ENCODE peak calls at places on chromosomes 6 and 20, in eight cellular contexts. M is stimulated activated CD8-positive, alpha-beta memory T cell treated with anti-CD3 and anti-CD28 coated beads, Interleukin-15, amount 100 ng/mL, for 48 hours; Z is substantia nigra; Y is ecto neural progenitor cell; O is testis; I is effector CD4-positive, alpha-beta T cell; S is GM12864; G is type B pancreatic cell. R is an unnamed sample.
A peak's percentile ranks its signal among the peaks of the same experiment; 100 is the strongest.

GRCh38 chr6:46963626-46964025 is 41.9 kb upstream of the ADGRF5 start:
- DNase-seq in M (no peak), Z (no peak), Y (no peak), O (peak; percentile 34), I (no peak), S (no peak), G (no peak), R (no peak)

GRCh38 chr6:167225903-167226508 is 65.1 kb upstream of the UNC93A start:
- DNase-seq in M (no peak), Z (no peak), Y (no peak), O (no peak), I (no peak), S (no peak), G (no peak), R (no peak)

GRCh38 chr20:3248167-3248992 is 9.4 kb upstream of the SLC4A11 start:
- DNase-seq in M (no peak), Z (no peak), Y (peak; percentile 71), O (no peak), I (no peak), S (no peak), G (no peak), R (no peak)

GRCh38 chr6:80333342-80333741 is 226.9 kb downstream of the BCKDHB start:
- DNase-seq in M (no peak), Z (no peak), Y (no peak), O (no peak), I (no peak), S (no peak), G (no peak), R (no peak)

GRCh38 chr20:24605937-24606455 is 136.6 kb downstream of the SYNDIG1 start:
- DNase-seq in M (no peak), Z (no peak), Y (no peak), O (no peak), I (no peak), S (no peak), G (no peak), R (no peak)

GRCh38 chr6:32177182-32177787 is 920 bp upstream of the RNF5 start:
- DNase-seq in M (no peak), Z (no peak), Y (no peak), O (no peak), I (no peak), S (no peak), G (no peak), R (no peak)

GRCh38 chr6:12957321-12958051 is 240.9 kb downstream of the PHACTR1 start:
- DNase-seq in M (no peak), Z (peak; percentile 71), Y (peak; percentile 47), O (peak; percentile 51), I (no peak), S (no peak), G (no peak), R (no peak)

GRCh38 chr6:139161817-139162284 is 27.0 kb downstream of the HECA start:
- DNase-seq in M (peak; percentile 50), Z (no peak), Y (no peak), O (no peak), I (peak; percentile 63), S (peak; percentile 89), G (no peak), R (peak; percentile 67)

GRCh38 chr6:170360476-170360875 is 53.9 kb downstream of the FAM120B start:
- DNase-seq in M (no peak), Z (no peak), Y (no peak), O (no peak), I (no peak), S (no peak), G (no peak), R (no peak)

GRCh38 chr20:36819662-36820061 is 46.1 kb upstream of the DSN1 start:
- DNase-seq in M (no peak), Z (no peak), Y (no peak), O (peak; percentile 37), I (no peak), S (no peak), G (no peak), R (no peak)

GRCh38 chr20:35883778-35884540 is 70.3 kb downstream of the SCAND1 start:
- DNase-seq in M (peak; percentile 11), Z (peak; percentile 51), Y (peak; percentile 73), O (peak; percentile 82), I (peak; percentile 33), S (peak; percentile 18), G (no peak), R (peak; percentile 7)

GRCh38 chr6:150681992-150682391 is 82.3 kb downstream of the PLEKHG1 start:
- DNase-seq in M (no peak), Z (no peak), Y (no peak), O (no peak), I (no peak), S (no peak), G (no peak), R (no peak)

GRCh38 chr20:58829531-58829941 is 21.2 kb downstream of the GNAS-AS1 start:
- DNase-seq in M (no peak), Z (peak; percentile 48), Y (no peak), O (no peak), I (no peak), S (no peak), G (no peak), R (no peak)

GRCh38 chr6:122736606-122737005 is 42.9 kb upstream of the FABP7 start:
- DNase-seq in M (no peak), Z (no peak), Y (no peak), O (no peak), I (no peak), S (no peak), G (no peak), R (no peak)

GRCh38 chr6:43455034-43455747 is at the start of gene DLK2:
- DNase-seq in M (peak; percentile 13), Z (no peak), Y (peak; percentile 69), O (no peak), I (peak; percentile 13), S (no peak), G (no peak), R (peak; percentile 21)